ENCODE peak calls at places on chromosomes 5 and 9, in four cellular contexts. One of them, this sample, is unnamed.

GRCh38 chr9:4327504-4328191 is 27.8 kb upstream of the GLIS3 start:
- DNase-seq in Daoy: peak
- DNase-seq in globus pallidus: no peak
- DNase-seq in NCI-H774: no peak
- DNase-seq in this sample: no peak

GRCh38 chr9:134591082-134591571 is 50.5 kb upstream of the COL5A1 start:
- DNase-seq in Daoy: peak
- DNase-seq in globus pallidus: no peak
- DNase-seq in NCI-H774: no peak
- DNase-seq in this sample: no peak

GRCh38 chr5:58965677-58966414 is 383.0 kb downstream of the RAB3C start:
- DNase-seq in NCI-H774: no peak
- DNase-seq in globus pallidus: no peak
- DNase-seq in Daoy: no peak
- DNase-seq in this sample: no peak

GRCh38 chr5:179288101-179288808 is 57.0 kb downstream of the ADAMTS2 start:
- DNase-seq in Daoy: no peak
- DNase-seq in NCI-H774: no peak
- DNase-seq in globus pallidus: no peak
- DNase-seq in this sample: no peak

GRCh38 chr5:57889558-57889957 is 406.9 kb upstream of the ACTBL2 start:
- DNase-seq in Daoy: peak
- DNase-seq in globus pallidus: no peak
- DNase-seq in NCI-H774: no peak
- DNase-seq in this sample: no peak

GRCh38 chr5:53170748-53171349 is 61.3 kb upstream of the MOCS2 start:
- DNase-seq in Daoy: peak
- DNase-seq in globus pallidus: peak
- DNase-seq in NCI-H774: peak
- DNase-seq in this sample: no peak

GRCh38 chr9:37952731-37953130 is 48.8 kb upstream of the SLC25A51 start:
- DNase-seq in globus pallidus: no peak
- DNase-seq in NCI-H774: no peak
- DNase-seq in Daoy: peak
- DNase-seq in this sample: no peak

GRCh38 chr5:64074533-64074932 is 91.1 kb upstream of the RNF180 start:
- DNase-seq in Daoy: peak
- DNase-seq in globus pallidus: peak
- DNase-seq in NCI-H774: no peak
- DNase-seq in this sample: no peak

GRCh38 chr5:139664727-139665351 is 16.7 kb downstream of the CXXC5 start:
- DNase-seq in Daoy: no peak
- DNase-seq in NCI-H774: no peak
- DNase-seq in globus pallidus: peak
- DNase-seq in this sample: no peak

GRCh38 chr9:128554155-128554862 is 1.9 kb downstream of the SPTAN1 start:
- DNase-seq in globus pallidus: no peak
- DNase-seq in Daoy: peak
- DNase-seq in NCI-H774: no peak
- DNase-seq in this sample: peak

GRCh38 chr9:100066539-100066938 is 32.3 kb downstream of the ERP44 start:
- DNase-seq in globus pallidus: peak
- DNase-seq in Daoy: peak
- DNase-seq in NCI-H774: no peak
- DNase-seq in this sample: peak

GRCh38 chr5:142829821-142830220 is 59.6 kb downstream of the ARHGAP26 start:
- DNase-seq in NCI-H774: no peak
- DNase-seq in globus pallidus: no peak
- DNase-seq in Daoy: peak
- DNase-seq in this sample: no peak

GRCh38 chr5:172543484-172544298 is 89.4 kb upstream of the SH3PXD2B start:
- DNase-seq in Daoy: no peak
- DNase-seq in globus pallidus: no peak
- DNase-seq in NCI-H774: no peak
- DNase-seq in this sample: no peak

GRCh38 chr5:76811214-76811613 is 7.6 kb upstream of the F2RL1 start:
- DNase-seq in NCI-H774: no peak
- DNase-seq in Daoy: peak
- DNase-seq in globus pallidus: no peak
- DNase-seq in this sample: no peak

GRCh38 chr9:32644698-32645097 is 9.2 kb upstream of the TAF1L start:
- DNase-seq in NCI-H774: no peak
- DNase-seq in Daoy: peak
- DNase-seq in globus pallidus: no peak
- DNase-seq in this sample: no peak

GRCh38 chr5:139648205-139649081 is at the start of gene CXXC5:
- DNase-seq in NCI-H774: peak
- DNase-seq in Daoy: peak
- DNase-seq in globus pallidus: peak
- DNase-seq in this sample: peak

GRCh38 chr9:91191443-91192378 is 170.0 kb downstream of the AUH start:
- DNase-seq in Daoy: no peak
- DNase-seq in globus pallidus: no peak
- DNase-seq in NCI-H774: no peak
- DNase-seq in this sample: no peak

GRCh38 chr5:1316941-1317340 is 22.1 kb upstream of the TERT start:
- DNase-seq in Daoy: no peak
- DNase-seq in NCI-H774: no peak
- DNase-seq in globus pallidus: no peak
- DNase-seq in this sample: no peak

GRCh38 chr5:151509231-151509630 is 61.8 kb downstream of the SLC36A1 start:
- DNase-seq in globus pallidus: no peak
- DNase-seq in NCI-H774: no peak
- DNase-seq in Daoy: peak
- DNase-seq in this sample: no peak

GRCh38 chr5:21642321-21642720 is 1210.8 kb downstream of the CDH12 start:
- DNase-seq in globus pallidus: no peak
- DNase-seq in Daoy: no peak
- DNase-seq in NCI-H774: no peak
- DNase-seq in this sample: no peak

GRCh38 chr9:123063172-123063508 is 29.7 kb downstream of the GPR21 start:
- DNase-seq in NCI-H774: no peak
- DNase-seq in Daoy: no peak
- DNase-seq in globus pallidus: no peak
- DNase-seq in this sample: no peak

GRCh38 chr9:71830929-71831328 is 62.6 kb upstream of the CEMIP2 start:
- DNase-seq in globus pallidus: no peak
- DNase-seq in NCI-H774: no peak
- DNase-seq in Daoy: no peak
- DNase-seq in this sample: peak

GRCh38 chr9:122222741-122223140 is 6.0 kb downstream of the LHX6 start:
- DNase-seq in globus pallidus: no peak
- DNase-seq in Daoy: no peak
- DNase-seq in NCI-H774: no peak
- DNase-seq in this sample: no peak

GRCh38 chr9:84751921-84752320 is 82.4 kb downstream of the NTRK2 start:
- DNase-seq in globus pallidus: no peak
- DNase-seq in Daoy: peak
- DNase-seq in NCI-H774: no peak
- DNase-seq in this sample: no peak

GRCh38 chr9:99162759-99163364 is 57.9 kb downstream of the TGFBR1 start:
- DNase-seq in NCI-H774: peak
- DNase-seq in globus pallidus: peak
- DNase-seq in Daoy: no peak
- DNase-seq in this sample: peak

GRCh38 chr9:138052635-138053320 is 175.2 kb downstream of the CACNA1B start:
- DNase-seq in globus pallidus: no peak
- DNase-seq in Daoy: no peak
- DNase-seq in NCI-H774: no peak
- DNase-seq in this sample: no peak

GRCh38 chr5:82365026-82365425 is 86.9 kb upstream of the RPS23 start:
- DNase-seq in Daoy: no peak
- DNase-seq in NCI-H774: peak
- DNase-seq in globus pallidus: no peak
- DNase-seq in this sample: no peak

GRCh38 chr9:131443648-131444047 is 49.8 kb downstream of the PRRC2B start:
- DNase-seq in globus pallidus: no peak
- DNase-seq in Daoy: no peak
- DNase-seq in NCI-H774: no peak
- DNase-seq in this sample: no peak

GRCh38 chr9:79610019-79610760 is 38.4 kb downstream of the TLE4 start:
- DNase-seq in NCI-H774: no peak
- DNase-seq in globus pallidus: no peak
- DNase-seq in Daoy: peak
- DNase-seq in this sample: no peak

GRCh38 chr9:12696931-12697622 is 3.9 kb downstream of the TYRP1 start:
- DNase-seq in NCI-H774: no peak
- DNase-seq in globus pallidus: no peak
- DNase-seq in Daoy: no peak
- DNase-seq in this sample: peak

GRCh38 chr9:129440394-129441186 is 180.3 kb downstream of the C9orf50 start:
- DNase-seq in NCI-H774: no peak
- DNase-seq in Daoy: no peak
- DNase-seq in globus pallidus: no peak
- DNase-seq in this sample: no peak

GRCh38 chr9:119071636-119072035 is 297.6 kb downstream of the BRINP1 start:
- DNase-seq in NCI-H774: peak
- DNase-seq in globus pallidus: no peak
- DNase-seq in Daoy: no peak
- DNase-seq in this sample: no peak

GRCh38 chr5:143047091-143047490 is 276.9 kb downstream of the ARHGAP26 start:
- DNase-seq in NCI-H774: no peak
- DNase-seq in Daoy: no peak
- DNase-seq in globus pallidus: no peak
- DNase-seq in this sample: no peak

GRCh38 chr5:96961053-96961452 is 25.2 kb downstream of the LNPEP start:
- DNase-seq in Daoy: no peak
- DNase-seq in NCI-H774: no peak
- DNase-seq in globus pallidus: no peak
- DNase-seq in this sample: peak

GRCh38 chr5:133735346-133735745 is 123.0 kb upstream of the FSTL4 start:
- DNase-seq in NCI-H774: peak
- DNase-seq in globus pallidus: no peak
- DNase-seq in Daoy: peak
- DNase-seq in this sample: no peak

GRCh38 chr9:20083417-20083816 is 294.6 kb upstream of the SLC24A2 start:
- DNase-seq in Daoy: no peak
- DNase-seq in NCI-H774: no peak
- DNase-seq in globus pallidus: no peak
- DNase-seq in this sample: no peak

GRCh38 chr5:20949636-20950035 is 961.6 kb upstream of the CDH18 start:
- DNase-seq in Daoy: no peak
- DNase-seq in NCI-H774: no peak
- DNase-seq in globus pallidus: no peak
- DNase-seq in this sample: no peak